ENCODE peak calls at places on chromosomes 7 and 10, in five cellular contexts. One of them, this sample, is unnamed.

GRCh38 chr7:137169282-137169698 is 174.2 kb downstream of the PTN start:
- DNase-seq in type B pancreatic cell: no peak
- DNase-seq in fibroblast of villous mesenchyme: peak
- DNase-seq in foreskin fibroblast: peak
- DNase-seq in glutamatergic neuron: peak
- DNase-seq in this sample: no peak

GRCh38 chr7:128989961-128990360 is 52.2 kb downstream of the IRF5 start:
- DNase-seq in fibroblast of villous mesenchyme: peak
- DNase-seq in glutamatergic neuron: no peak
- DNase-seq in foreskin fibroblast: no peak
- DNase-seq in type B pancreatic cell: no peak
- DNase-seq in this sample: no peak

GRCh38 chr7:155296788-155297516 is 726 bp upstream of the INSIG1 start:
- DNase-seq in fibroblast of villous mesenchyme: peak
- DNase-seq in glutamatergic neuron: peak
- DNase-seq in foreskin fibroblast: peak
- DNase-seq in type B pancreatic cell: no peak
- DNase-seq in this sample: no peak

GRCh38 chr10:60172363-60172990 is 217.2 kb downstream of the ANK3 start:
- DNase-seq in glutamatergic neuron: no peak
- DNase-seq in foreskin fibroblast: no peak
- DNase-seq in type B pancreatic cell: no peak
- DNase-seq in fibroblast of villous mesenchyme: no peak
- DNase-seq in this sample: no peak

GRCh38 chr7:74479066-74479781 is 25.5 kb downstream of the GTF2IRD1 start:
- DNase-seq in foreskin fibroblast: no peak
- DNase-seq in type B pancreatic cell: no peak
- DNase-seq in fibroblast of villous mesenchyme: peak
- DNase-seq in glutamatergic neuron: no peak
- DNase-seq in this sample: no peak

GRCh38 chr7:155187061-155187785 is 110.5 kb upstream of the INSIG1 start:
- DNase-seq in foreskin fibroblast: no peak
- DNase-seq in fibroblast of villous mesenchyme: no peak
- DNase-seq in glutamatergic neuron: no peak
- DNase-seq in type B pancreatic cell: peak
- DNase-seq in this sample: no peak

GRCh38 chr10:36692759-36693158 is 432.6 kb upstream of the ANKRD30A start:
- DNase-seq in foreskin fibroblast: no peak
- DNase-seq in fibroblast of villous mesenchyme: no peak
- DNase-seq in type B pancreatic cell: no peak
- DNase-seq in glutamatergic neuron: no peak
- DNase-seq in this sample: no peak

GRCh38 chr7:75688200-75689136 is 50.3 kb downstream of the HIP1 start:
- DNase-seq in foreskin fibroblast: no peak
- DNase-seq in type B pancreatic cell: no peak
- DNase-seq in fibroblast of villous mesenchyme: no peak
- DNase-seq in glutamatergic neuron: peak
- DNase-seq in this sample: peak

GRCh38 chr10:119997429-119997828 is 104.9 kb downstream of the SEC23IP start:
- DNase-seq in glutamatergic neuron: no peak
- DNase-seq in foreskin fibroblast: no peak
- DNase-seq in fibroblast of villous mesenchyme: no peak
- DNase-seq in type B pancreatic cell: no peak
- DNase-seq in this sample: no peak

GRCh38 chr7:141133646-141134045 is 59.8 kb downstream of the TMEM178B start:
- DNase-seq in glutamatergic neuron: no peak
- DNase-seq in type B pancreatic cell: no peak
- DNase-seq in fibroblast of villous mesenchyme: no peak
- DNase-seq in foreskin fibroblast: no peak
- DNase-seq in this sample: no peak

GRCh38 chr10:44462338-44462914 is 77.5 kb upstream of the CXCL12 start:
- DNase-seq in foreskin fibroblast: no peak
- DNase-seq in glutamatergic neuron: no peak
- DNase-seq in fibroblast of villous mesenchyme: no peak
- DNase-seq in type B pancreatic cell: no peak
- DNase-seq in this sample: no peak

GRCh38 chr10:13775786-13776780 is 189.3 kb downstream of the PRPF18 start:
- DNase-seq in foreskin fibroblast: peak
- DNase-seq in fibroblast of villous mesenchyme: peak
- DNase-seq in type B pancreatic cell: no peak
- DNase-seq in glutamatergic neuron: no peak
- DNase-seq in this sample: no peak

GRCh38 chr10:126060232-126060935 is 164.0 kb downstream of the FANK1 start:
- DNase-seq in glutamatergic neuron: no peak
- DNase-seq in fibroblast of villous mesenchyme: peak
- DNase-seq in type B pancreatic cell: peak
- DNase-seq in foreskin fibroblast: peak
- DNase-seq in this sample: no peak

GRCh38 chr10:103445767-103446567 is 6.2 kb downstream of the CALHM2 start:
- DNase-seq in glutamatergic neuron: no peak
- DNase-seq in type B pancreatic cell: no peak
- DNase-seq in foreskin fibroblast: peak
- DNase-seq in fibroblast of villous mesenchyme: peak
- DNase-seq in this sample: no peak

GRCh38 chr7:72818663-72819366 is 9.2 kb downstream of the TYW1B start:
- DNase-seq in type B pancreatic cell: no peak
- DNase-seq in foreskin fibroblast: no peak
- DNase-seq in glutamatergic neuron: no peak
- DNase-seq in fibroblast of villous mesenchyme: no peak
- DNase-seq in this sample: no peak

GRCh38 chr10:22003111-22003963 is at the start of gene DNAJC1:
- DNase-seq in fibroblast of villous mesenchyme: peak
- DNase-seq in foreskin fibroblast: peak
- DNase-seq in glutamatergic neuron: peak
- DNase-seq in type B pancreatic cell: peak
- DNase-seq in this sample: peak
- TF ChIP-seq CTCF in fibroblast of villous mesenchyme: no peak
- TF ChIP-seq CTCF in foreskin fibroblast: no peak
- TF ChIP-seq CTCF in glutamatergic neuron: no peak
- TF ChIP-seq CTCF in type B pancreatic cell: peak
- TF ChIP-seq CTCF in this sample: no peak

GRCh38 chr10:91220194-91220953 is at the start of gene PCGF5:
- DNase-seq in foreskin fibroblast: peak
- DNase-seq in type B pancreatic cell: peak
- DNase-seq in fibroblast of villous mesenchyme: peak
- DNase-seq in glutamatergic neuron: peak
- DNase-seq in this sample: peak
- TF ChIP-seq CTCF in foreskin fibroblast: peak
- TF ChIP-seq CTCF in type B pancreatic cell: peak
- TF ChIP-seq CTCF in fibroblast of villous mesenchyme: peak
- TF ChIP-seq CTCF in glutamatergic neuron: peak
- TF ChIP-seq CTCF in this sample: no peak

GRCh38 chr7:142375710-142376313 is 118.0 kb upstream of the PRSS58 start:
- DNase-seq in type B pancreatic cell: no peak
- DNase-seq in fibroblast of villous mesenchyme: no peak
- DNase-seq in glutamatergic neuron: peak
- DNase-seq in foreskin fibroblast: no peak
- DNase-seq in this sample: no peak
- TF ChIP-seq CTCF in type B pancreatic cell: no peak
- TF ChIP-seq CTCF in fibroblast of villous mesenchyme: peak
- TF ChIP-seq CTCF in glutamatergic neuron: peak
- TF ChIP-seq CTCF in foreskin fibroblast: no peak
- TF ChIP-seq CTCF in this sample: no peak

DNA sequence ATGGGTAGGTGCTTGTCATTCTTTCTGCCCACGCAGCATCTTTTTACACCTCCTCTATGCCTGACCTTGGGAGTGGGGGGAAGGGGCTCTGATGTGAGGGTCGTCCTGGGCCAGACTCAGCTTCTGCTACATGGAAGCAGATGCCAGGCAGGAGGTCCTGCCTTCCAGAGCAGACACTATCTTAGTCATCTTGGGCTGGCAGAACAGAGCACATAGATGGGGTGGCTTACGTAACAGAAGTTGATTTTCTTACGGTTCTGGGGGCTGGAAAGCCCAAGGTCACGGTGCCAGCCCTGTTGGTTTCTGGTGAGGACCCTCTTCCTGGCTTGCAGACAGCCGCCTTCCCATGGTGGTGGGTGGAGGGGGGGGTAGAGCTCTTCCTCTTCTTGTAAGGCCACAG is 159.0 kb downstream of the PRKAG2 start:
- DNase-seq in glutamatergic neuron: no peak
- DNase-seq in foreskin fibroblast: no peak
- DNase-seq in type B pancreatic cell: no peak
- DNase-seq in fibroblast of villous mesenchyme: no peak
- DNase-seq in this sample: no peak
- TF ChIP-seq CTCF in glutamatergic neuron: no peak
- TF ChIP-seq CTCF in foreskin fibroblast: no peak
- TF ChIP-seq CTCF in type B pancreatic cell: no peak
- TF ChIP-seq CTCF in fibroblast of villous mesenchyme: no peak
- TF ChIP-seq CTCF in this sample: no peak